ENCODE peak calls at places on chromosome 22, in six cellular contexts. One of them, this sample, is unnamed.

GRCh38 chr22:21942939-21943338 is 9.7 kb downstream of the PPM1F start:
- DNase-seq in CD4-positive, alpha-beta T cell: no peak
- DNase-seq in pancreas: no peak
- DNase-seq in WTC11: no peak
- DNase-seq in IMR-90: no peak
- DNase-seq in RWPE2: no peak
- DNase-seq in this sample: no peak

GRCh38 chr22:37742374-37743092 is 45.7 kb downstream of the TRIOBP start:
- DNase-seq in CD4-positive, alpha-beta T cell: no peak
- DNase-seq in pancreas: no peak
- DNase-seq in WTC11: no peak
- DNase-seq in IMR-90: peak
- DNase-seq in RWPE2: no peak
- DNase-seq in this sample: no peak

GRCh38 chr22:29751139-29751538 is 15.7 kb downstream of the ZMAT5 start:
- DNase-seq in CD4-positive, alpha-beta T cell: no peak
- DNase-seq in pancreas: no peak
- DNase-seq in WTC11: no peak
- DNase-seq in IMR-90: peak
- DNase-seq in RWPE2: no peak
- DNase-seq in this sample: no peak

GRCh38 chr22:28029962-28030361 is 110.9 kb upstream of the PITPNB start:
- DNase-seq in CD4-positive, alpha-beta T cell: no peak
- DNase-seq in pancreas: peak
- DNase-seq in WTC11: no peak
- DNase-seq in IMR-90: no peak
- DNase-seq in RWPE2: no peak
- DNase-seq in this sample: no peak

GRCh38 chr22:23256986-23257888 is 76.9 kb downstream of the BCR start:
- DNase-seq in CD4-positive, alpha-beta T cell: no peak
- DNase-seq in pancreas: no peak
- DNase-seq in WTC11: no peak
- DNase-seq in IMR-90: no peak
- DNase-seq in RWPE2: no peak
- DNase-seq in this sample: peak

GRCh38 chr22:17339095-17339693 is 30.1 kb upstream of the CECR2 start:
- DNase-seq in CD4-positive, alpha-beta T cell: no peak
- DNase-seq in pancreas: no peak
- DNase-seq in WTC11: no peak
- DNase-seq in IMR-90: no peak
- DNase-seq in RWPE2: no peak
- DNase-seq in this sample: no peak

GRCh38 chr22:26168199-26168915 is 905 bp upstream of the SEZ6L start:
- DNase-seq in CD4-positive, alpha-beta T cell: no peak
- DNase-seq in pancreas: no peak
- DNase-seq in WTC11: no peak
- DNase-seq in IMR-90: no peak
- DNase-seq in RWPE2: no peak
- DNase-seq in this sample: no peak

GRCh38 chr22:37021710-37022482 is 2.4 kb downstream of the MPST start:
- DNase-seq in CD4-positive, alpha-beta T cell: peak
- DNase-seq in pancreas: no peak
- DNase-seq in WTC11: peak
- DNase-seq in IMR-90: peak
- DNase-seq in RWPE2: no peak
- DNase-seq in this sample: no peak

GRCh38 chr22:27296091-27296675 is 505.4 kb downstream of the MN1 start:
- DNase-seq in CD4-positive, alpha-beta T cell: no peak
- DNase-seq in pancreas: no peak
- DNase-seq in WTC11: no peak
- DNase-seq in IMR-90: no peak
- DNase-seq in RWPE2: no peak
- DNase-seq in this sample: no peak

GRCh38 chr22:49960967-49961600 is 512 bp downstream of the PIM3 start:
- DNase-seq in CD4-positive, alpha-beta T cell: no peak
- DNase-seq in pancreas: peak
- DNase-seq in WTC11: peak
- DNase-seq in IMR-90: no peak
- DNase-seq in RWPE2: peak
- DNase-seq in this sample: no peak

GRCh38 chr22:26550498-26551033 is 38.3 kb upstream of the TFIP11 start:
- DNase-seq in CD4-positive, alpha-beta T cell: no peak
- DNase-seq in pancreas: peak
- DNase-seq in WTC11: no peak
- DNase-seq in IMR-90: peak
- DNase-seq in RWPE2: no peak
- DNase-seq in this sample: no peak

GRCh38 chr22:28426346-28427132 is 253.1 kb downstream of the TTC28 start:
- DNase-seq in CD4-positive, alpha-beta T cell: no peak
- DNase-seq in pancreas: no peak
- DNase-seq in WTC11: no peak
- DNase-seq in IMR-90: peak
- DNase-seq in RWPE2: no peak
- DNase-seq in this sample: no peak

GRCh38 chr22:40679249-40679963 is at the start of gene MCHR1:
- DNase-seq in CD4-positive, alpha-beta T cell: no peak
- DNase-seq in pancreas: no peak
- DNase-seq in WTC11: peak
- DNase-seq in IMR-90: peak
- DNase-seq in RWPE2: no peak
- DNase-seq in this sample: no peak

GRCh38 chr22:27129266-27129665 is 471.9 kb downstream of the MIAT start:
- DNase-seq in CD4-positive, alpha-beta T cell: no peak
- DNase-seq in pancreas: no peak
- DNase-seq in WTC11: no peak
- DNase-seq in IMR-90: peak
- DNase-seq in RWPE2: no peak
- DNase-seq in this sample: no peak

GRCh38 chr22:47564158-47564450 is 801.7 kb downstream of the TBC1D22A start:
- DNase-seq in CD4-positive, alpha-beta T cell: no peak
- DNase-seq in pancreas: no peak
- DNase-seq in WTC11: no peak
- DNase-seq in IMR-90: no peak
- DNase-seq in RWPE2: no peak
- DNase-seq in this sample: no peak

GRCh38 chr22:43268261-43268660 is 74.9 kb downstream of the SCUBE1 start:
- DNase-seq in CD4-positive, alpha-beta T cell: no peak
- DNase-seq in pancreas: no peak
- DNase-seq in WTC11: no peak
- DNase-seq in IMR-90: no peak
- DNase-seq in RWPE2: no peak
- DNase-seq in this sample: no peak

GRCh38 chr22:43270949-43271348 is 72.2 kb downstream of the SCUBE1 start:
- DNase-seq in CD4-positive, alpha-beta T cell: no peak
- DNase-seq in pancreas: no peak
- DNase-seq in WTC11: no peak
- DNase-seq in IMR-90: no peak
- DNase-seq in RWPE2: no peak
- DNase-seq in this sample: no peak

GRCh38 chr22:43269325-43270040 is 73.7 kb downstream of the SCUBE1 start:
- DNase-seq in CD4-positive, alpha-beta T cell: no peak
- DNase-seq in pancreas: no peak
- DNase-seq in WTC11: no peak
- DNase-seq in IMR-90: no peak
- DNase-seq in RWPE2: no peak
- DNase-seq in this sample: no peak

GRCh38 chr22:43272301-43272700 is 70.9 kb downstream of the SCUBE1 start:
- DNase-seq in CD4-positive, alpha-beta T cell: no peak
- DNase-seq in pancreas: no peak
- DNase-seq in WTC11: no peak
- DNase-seq in IMR-90: peak
- DNase-seq in RWPE2: no peak
- DNase-seq in this sample: no peak

GRCh38 chr22:43270314-43270908 is 72.8 kb downstream of the SCUBE1 start:
- DNase-seq in CD4-positive, alpha-beta T cell: no peak
- DNase-seq in pancreas: no peak
- DNase-seq in WTC11: peak
- DNase-seq in IMR-90: no peak
- DNase-seq in RWPE2: no peak
- DNase-seq in this sample: no peak
- TF ChIP-seq CTCF in CD4-positive, alpha-beta T cell: no peak
- TF ChIP-seq CTCF in pancreas: no peak
- TF ChIP-seq CTCF in WTC11: no peak
- TF ChIP-seq CTCF in IMR-90: no peak
- TF ChIP-seq CTCF in RWPE2: no peak
- TF ChIP-seq CTCF in this sample: no peak

GRCh38 chr22:39382410-39382809 is 17.2 kb upstream of the TAB1 start:
- DNase-seq in CD4-positive, alpha-beta T cell: no peak
- DNase-seq in pancreas: no peak
- DNase-seq in WTC11: no peak
- DNase-seq in IMR-90: no peak
- DNase-seq in RWPE2: no peak
- DNase-seq in this sample: no peak

GRCh38 chr22:39383841-39384625 is 15.5 kb upstream of the TAB1 start:
- DNase-seq in CD4-positive, alpha-beta T cell: no peak
- DNase-seq in pancreas: no peak
- DNase-seq in WTC11: no peak
- DNase-seq in IMR-90: peak
- DNase-seq in RWPE2: no peak
- DNase-seq in this sample: no peak

GRCh38 chr22:39388261-39389011 is 11.1 kb upstream of the TAB1 start:
- DNase-seq in CD4-positive, alpha-beta T cell: peak
- DNase-seq in pancreas: peak
- DNase-seq in WTC11: peak
- DNase-seq in IMR-90: peak
- DNase-seq in RWPE2: peak
- DNase-seq in this sample: peak

GRCh38 chr22:39381930-39382329 is 17.6 kb upstream of the TAB1 start:
- DNase-seq in CD4-positive, alpha-beta T cell: no peak
- DNase-seq in pancreas: no peak
- DNase-seq in WTC11: no peak
- DNase-seq in IMR-90: no peak
- DNase-seq in RWPE2: no peak
- DNase-seq in this sample: no peak

DNA sequence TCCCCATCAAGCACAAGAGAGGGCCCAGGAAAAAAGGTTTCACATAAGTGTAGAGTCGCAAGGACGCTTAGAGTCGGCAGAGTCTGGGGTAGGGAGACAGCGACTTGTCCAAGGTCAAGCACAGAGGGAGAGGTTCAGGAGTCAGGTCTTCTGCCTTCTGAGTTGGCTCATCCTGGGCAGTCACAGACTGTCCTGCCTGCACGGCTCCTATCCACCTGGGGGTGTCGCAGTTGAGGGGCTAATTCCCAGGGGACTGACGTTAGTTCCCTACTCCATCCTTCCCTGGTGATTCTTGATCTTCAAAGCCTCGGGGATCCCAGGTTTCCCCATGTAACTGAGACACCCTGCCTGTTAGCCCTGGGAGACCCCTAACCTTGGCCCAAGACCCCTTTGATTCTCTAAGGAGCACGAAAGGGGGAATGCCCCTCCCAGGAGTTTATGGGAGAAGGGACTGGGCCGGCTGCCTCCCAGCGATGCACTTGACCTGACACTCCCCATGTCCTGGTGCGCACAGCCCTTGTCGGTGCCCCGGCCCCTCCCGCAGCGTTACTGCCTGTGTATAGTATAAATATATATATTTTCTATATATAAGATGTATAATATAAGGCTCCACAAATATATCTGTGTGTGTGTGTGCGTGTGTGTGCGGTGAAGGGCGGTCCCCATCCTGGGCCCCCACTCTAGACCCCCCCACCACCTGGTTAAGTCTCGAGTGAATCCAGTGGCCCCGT is 14.7 kb upstream of the TAB1 start:
- DNase-seq in CD4-positive, alpha-beta T cell: no peak
- DNase-seq in pancreas: no peak
- DNase-seq in WTC11: peak
- DNase-seq in IMR-90: peak
- DNase-seq in RWPE2: no peak
- DNase-seq in this sample: no peak
- TF ChIP-seq CTCF in CD4-positive, alpha-beta T cell: no peak
- TF ChIP-seq CTCF in pancreas: no peak
- TF ChIP-seq CTCF in WTC11: peak
- TF ChIP-seq CTCF in IMR-90: peak
- TF ChIP-seq CTCF in RWPE2: no peak
- TF ChIP-seq CTCF in this sample: no peak

DNA sequence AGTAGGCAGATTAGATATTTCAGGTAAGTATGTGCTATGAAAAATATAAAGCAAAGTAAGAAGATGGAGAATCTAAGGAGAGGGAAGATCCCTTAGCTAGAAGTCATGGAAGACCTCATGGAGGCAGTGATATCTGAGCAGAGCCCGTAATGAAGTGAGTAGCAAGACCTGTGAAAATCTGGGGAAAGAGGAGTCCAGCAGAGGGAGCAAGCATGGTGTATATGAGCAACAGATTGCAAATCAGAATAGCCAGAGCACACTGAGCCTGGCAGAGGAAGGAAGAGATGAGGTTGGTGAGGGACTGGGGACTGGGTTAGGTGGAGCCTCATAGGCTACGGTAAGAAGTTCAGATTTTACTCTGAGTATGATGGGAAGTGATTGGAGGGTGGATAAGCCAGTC is 9.4 kb downstream of the LHFPL7 start:
- DNase-seq in CD4-positive, alpha-beta T cell: no peak
- DNase-seq in pancreas: no peak
- DNase-seq in WTC11: peak
- DNase-seq in IMR-90: no peak
- DNase-seq in RWPE2: no peak
- DNase-seq in this sample: no peak
- TF ChIP-seq CTCF in CD4-positive, alpha-beta T cell: no peak
- TF ChIP-seq CTCF in pancreas: no peak
- TF ChIP-seq CTCF in WTC11: no peak
- TF ChIP-seq CTCF in IMR-90: no peak
- TF ChIP-seq CTCF in RWPE2: peak
- TF ChIP-seq CTCF in this sample: no peak

DNA sequence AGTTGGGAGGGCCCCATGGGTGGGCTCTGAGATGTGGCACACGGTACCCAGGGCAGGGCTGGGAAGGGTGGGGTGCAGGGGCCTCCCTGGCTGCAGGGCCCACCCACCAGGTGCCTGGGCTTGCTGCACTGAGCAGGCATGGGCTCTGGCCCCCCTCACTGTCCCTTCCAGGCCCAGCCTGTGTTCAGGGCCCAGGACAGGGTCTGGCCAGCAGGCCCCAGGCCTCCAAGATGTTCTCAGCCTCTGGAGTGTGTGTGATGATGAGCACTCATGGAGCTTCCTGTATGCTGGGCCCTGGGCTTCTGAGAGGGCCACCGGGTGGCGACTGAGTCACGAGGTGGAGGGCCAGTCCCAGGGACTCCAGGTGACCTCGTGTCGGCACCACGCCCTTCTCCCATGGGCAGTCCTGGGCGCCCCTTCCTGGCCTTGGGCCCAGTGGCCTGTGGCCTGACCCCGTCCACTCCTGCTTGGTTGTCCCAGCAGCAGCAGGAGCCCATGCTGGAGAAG is 55.9 kb upstream of the CCDC188 start:
- DNase-seq in CD4-positive, alpha-beta T cell: no peak
- DNase-seq in pancreas: peak
- DNase-seq in WTC11: no peak
- DNase-seq in IMR-90: peak
- DNase-seq in RWPE2: no peak
- DNase-seq in this sample: no peak
- TF ChIP-seq CTCF in CD4-positive, alpha-beta T cell: no peak
- TF ChIP-seq CTCF in pancreas: no peak
- TF ChIP-seq CTCF in WTC11: no peak
- TF ChIP-seq CTCF in IMR-90: no peak
- TF ChIP-seq CTCF in RWPE2: peak
- TF ChIP-seq CTCF in this sample: no peak

This sample was measured in thoracic aorta.